ENCODE peak calls at places on chromosomes 7 and 10, in eight cellular contexts. E, Z, P, M, H, T, G and Y are unnamed samples.

GRCh38 chr7:27314111-27314510 is 71.5 kb downstream of the EVX1 start:
- DNase-seq in M (no peak), E (no peak), G (no peak), T (no peak), H (no peak), P (no peak), Z (no peak), Y (no peak)

GRCh38 chr10:50874723-50875122 is 10.7 kb downstream of the A1CF start:
- DNase-seq in G (no peak), E (peak; percentile 23), Z (no peak), P (no peak), M (no peak), H (no peak), T (no peak), Y (no peak)

GRCh38 chr10:28849821-28850220 is 172.5 kb downstream of the BAMBI start:
- DNase-seq in P (no peak), G (no peak), M (no peak), Z (no peak), H (no peak), T (no peak), E (no peak), Y (no peak)

GRCh38 chr7:52565980-52566379 is 469.5 kb upstream of the POM121L12 start:
- DNase-seq in G (no peak), Z (no peak), P (no peak), T (no peak), M (no peak), E (no peak), H (no peak), Y (no peak)

GRCh38 chr10:126063353-126063791 is 167.0 kb downstream of the FANK1 start:
- DNase-seq in M (peak; percentile 81), T (no peak), E (peak; percentile 65), Z (peak; percentile 98), P (no peak), H (no peak), G (no peak), Y (no peak)

GRCh38 chr7:44213872-44214595 is 13.3 kb downstream of the YKT6 start:
- DNase-seq in P (no peak), T (no peak), Z (peak; percentile 40), M (peak; percentile 41), G (peak; percentile 75), E (peak; percentile 30), H (no peak), Y (no peak)

GRCh38 chr10:123309740-123310139 is 155.5 kb downstream of the BUB3 start:
- DNase-seq in P (no peak), H (no peak), M (no peak), E (no peak), G (no peak), Z (peak; percentile 81), T (no peak), Y (no peak)

GRCh38 chr7:137658194-137658900 is 188.4 kb downstream of the DGKI start:
- DNase-seq in M (no peak), P (no peak), G (no peak), Z (no peak), T (no peak), H (peak; percentile 12), E (no peak), Y (no peak)

GRCh38 chr7:27684491-27684890 is 21.8 kb upstream of the HIBADH start:
- DNase-seq in Z (peak; percentile 5), P (no peak), E (no peak), T (no peak), M (no peak), H (no peak), G (no peak), Y (no peak)

GRCh38 chr7:15396210-15397158 is 165.3 kb downstream of the AGMO start:
- DNase-seq in T (no peak), Z (no peak), E (no peak), H (no peak), G (no peak), P (no peak), M (no peak), Y (no peak)

GRCh38 chr10:106336874-106337273 is 827.6 kb downstream of the SORCS1 start:
- DNase-seq in G (no peak), M (no peak), H (no peak), E (no peak), T (no peak), Z (no peak), P (no peak), Y (no peak)
- H3K4me1 ChIP-seq in G (no peaks in the 10 kb centered on the region), M (no peaks in the 10 kb centered on the region), H (no peaks in the 10 kb centered on the region), E (no peaks in the 10 kb centered on the region), T (no peaks in the 10 kb centered on the region), Z (no peaks in the 10 kb centered on the region), P (no peaks in the 10 kb centered on the region), Y (no peaks in the 10 kb centered on the region)

DNA sequence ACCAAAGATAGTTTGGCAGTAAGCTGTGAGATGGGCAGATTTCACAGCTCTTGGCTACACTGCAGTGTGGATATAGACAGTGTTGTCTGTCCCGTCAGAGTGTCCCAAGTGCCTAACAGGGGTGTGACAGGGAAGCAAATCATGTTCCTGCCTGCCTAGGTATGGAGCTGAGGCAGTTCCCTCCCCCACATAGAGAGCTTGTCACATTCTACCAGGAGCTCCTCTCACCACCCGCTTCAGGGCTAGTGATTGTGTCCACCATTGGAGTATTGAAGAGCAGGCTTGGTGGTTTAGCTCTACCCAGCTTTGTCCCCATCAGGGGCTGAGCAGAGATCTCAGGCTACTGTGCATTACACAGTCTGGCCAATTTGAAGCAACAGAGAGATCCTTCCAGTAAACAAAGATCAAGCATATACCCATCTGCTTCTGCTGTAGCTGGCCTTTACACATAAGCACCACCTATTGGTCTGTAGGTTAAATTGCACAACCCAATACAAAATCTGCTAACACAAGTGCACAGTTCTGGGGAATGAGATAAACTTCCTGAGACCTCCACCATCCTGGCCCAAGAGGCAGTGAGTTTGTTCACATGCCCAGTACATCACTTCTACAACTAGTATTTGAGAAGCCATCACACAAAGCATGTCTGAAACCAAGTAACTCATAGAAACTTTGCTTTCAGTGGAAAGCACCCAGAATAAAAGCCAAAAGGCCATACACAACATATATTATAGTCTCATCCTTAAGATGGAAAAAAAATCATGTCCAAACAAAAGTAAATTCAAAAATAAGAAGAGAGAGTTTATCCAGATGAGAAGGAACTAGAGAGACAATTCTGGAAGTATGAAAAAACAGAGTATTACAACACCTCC is 67.3 kb downstream of the GLCCI1 start:
- DNase-seq in Z (peak; percentile 25), P (no peak), H (no peak), T (no peak), M (peak; percentile 55), E (peak; percentile 37), G (peak; percentile 6), Y (no peak)
- H3K36me3 ChIP-seq in Z (no peaks in the 10 kb centered on the region), P (no peaks in the 10 kb centered on the region), H (no peaks in the 10 kb centered on the region), T (no peaks in the 10 kb centered on the region), M (no peaks in the 10 kb centered on the region), E (peaks cover 3% of the 10 kb centered on the region), G (no peaks in the 10 kb centered on the region), Y (no peaks in the 10 kb centered on the region)

DNA sequence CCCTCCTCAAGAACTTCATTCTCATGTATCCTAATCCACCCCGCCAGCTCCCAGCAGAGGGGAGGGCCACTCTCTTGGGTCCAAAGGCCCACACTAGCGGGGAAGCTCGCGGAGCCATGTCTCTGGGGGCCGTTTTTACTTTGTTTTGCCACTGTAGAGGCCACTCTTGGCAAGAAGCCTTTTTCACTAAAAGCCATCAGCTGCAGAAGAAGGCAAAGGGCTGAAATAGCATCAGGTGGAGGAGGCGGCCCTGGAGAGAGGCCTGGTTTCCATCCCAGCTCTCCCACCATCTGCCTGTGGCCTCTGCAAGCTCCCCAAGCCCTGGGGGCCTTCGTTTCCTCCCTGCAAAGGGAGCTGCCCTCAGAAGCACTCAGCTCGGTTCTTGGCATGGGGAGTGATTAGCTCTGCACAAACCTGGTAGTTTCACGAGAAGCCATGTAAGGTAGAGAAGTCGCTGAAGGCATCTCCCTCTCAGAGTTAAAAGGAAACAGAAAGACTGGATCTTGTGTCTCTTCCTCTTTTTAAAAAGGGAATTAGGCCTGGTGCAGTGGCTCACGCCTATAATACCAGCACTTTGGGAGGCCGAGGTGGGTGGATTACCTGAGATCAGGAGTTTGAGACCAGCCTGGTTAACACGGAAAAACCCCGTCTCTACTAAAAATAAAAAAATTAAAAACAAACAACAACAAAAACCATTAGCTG is 70.2 kb downstream of the PARP12 start:
- DNase-seq in G (peak; percentile 20), H (no peak), M (no peak), P (no peak), E (no peak), T (no peak), Z (no peak), Y (no peak)
- H3K4me1 ChIP-seq in G (peaks cover 9% of the 10 kb centered on the region), H (peaks cover 6% of the 10 kb centered on the region), M (peaks cover 17% of the 10 kb centered on the region), P (no peaks in the 10 kb centered on the region), E (no peaks in the 10 kb centered on the region), T (peaks cover 3% of the 10 kb centered on the region), Z (peaks cover 7% of the 10 kb centered on the region), Y (no peaks in the 10 kb centered on the region)

DNA sequence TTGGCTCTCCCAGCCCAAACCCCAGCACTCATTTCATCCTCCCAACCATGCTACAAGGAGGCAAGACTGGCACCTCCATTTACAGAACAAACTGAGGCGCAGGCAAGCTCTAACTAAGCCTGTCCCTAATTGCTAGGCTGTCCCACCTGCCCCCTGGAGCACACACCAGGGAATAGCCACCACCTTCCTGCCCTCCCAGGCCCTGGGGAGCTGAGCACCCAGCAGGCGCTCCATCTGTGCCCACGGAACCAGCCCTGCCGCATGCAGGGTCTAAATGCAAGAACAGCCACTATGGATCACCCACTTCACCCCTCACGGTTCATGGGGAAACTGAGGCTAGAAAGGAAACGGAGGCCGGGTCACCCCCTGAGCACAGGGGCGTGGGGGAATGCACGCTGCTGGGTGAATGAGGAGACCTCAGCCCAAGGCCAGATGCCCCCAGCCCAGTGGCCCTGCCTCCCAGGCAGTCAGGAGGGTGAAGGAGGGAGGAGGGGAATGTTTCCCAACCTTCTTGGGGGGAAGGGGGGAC is 16.5 kb downstream of the PDGFA start:
- DNase-seq in P (no peak), G (no peak), T (no peak), H (no peak), M (no peak), E (no peak), Z (no peak), Y (no peak)
- H3K36me3 ChIP-seq in P (peaks cover 13% of the 10 kb centered on the region), G (peaks cover 6% of the 10 kb centered on the region), T (peaks cover 22% of the 10 kb centered on the region), H (peaks cover 59% of the 10 kb centered on the region), M (peaks cover 6% of the 10 kb centered on the region), E (peaks cover 36% of the 10 kb centered on the region), Z (peaks cover 2% of the 10 kb centered on the region), Y (peaks cover 64% of the 10 kb centered on the region)